ENCODE peak calls at places on chromosomes 13 and 19, in five cellular contexts. D is OCI-LY7, X is HCT116, M is GM23248, R is PC-3. C is an unnamed sample. For H3K9me2, the result is how much of the 10 kb centered on the place peaks cover.

GRCh38 chr19:58476498-58477015 is 405 bp downstream of the ZNF446 start:
- DNase-seq in D (no peak), X (no peak), M (peak), R (no peak), C (no peak)

GRCh38 chr13:113623491-113624234 is 34.3 kb downstream of the ATP4B start:
- DNase-seq in D (no peak), X (no peak), M (peak), R (no peak), C (no peak)

GRCh38 chr19:55494172-55494761 is 6.0 kb downstream of the SSC5D start:
- DNase-seq in D (no peak), X (no peak), M (no peak), R (no peak), C (no peak)

GRCh38 chr13:35478384-35479222 is 2.1 kb upstream of the MAB21L1 start:
- DNase-seq in D (no peak), X (no peak), M (no peak), R (no peak), C (peak)

GRCh38 chr13:105442941-105443340 is 1092.5 kb downstream of the EFNB2 start:
- DNase-seq in D (no peak), X (peak), M (peak), R (peak), C (no peak)

GRCh38 chr13:101451641-101452040 is 834 bp upstream of the ITGBL1 start:
- DNase-seq in D (no peak), X (no peak), M (no peak), R (no peak), C (no peak)

GRCh38 chr19:1214299-1214861 is 8.8 kb downstream of the STK11 start:
- DNase-seq in D (no peak), X (no peak), M (no peak), R (no peak), C (no peak)

GRCh38 chr19:21256722-21257121 is 72.5 kb downstream of the ZNF708 start:
- DNase-seq in D (peak), X (peak), M (peak), R (no peak), C (peak)

GRCh38 chr13:33224686-33225085 is 60.9 kb downstream of the STARD13 start:
- DNase-seq in D (no peak), X (no peak), M (no peak), R (no peak), C (no peak)

GRCh38 chr19:37370880-37371661 is at the start of gene ZNF527:
- DNase-seq in D (peak), X (peak), M (peak), R (peak), C (peak)

GRCh38 chr19:5038631-5039271 is 69.8 kb downstream of the KDM4B start:
- DNase-seq in D (peak), X (no peak), M (peak), R (peak), C (peak)

GRCh38 chr13:113034451-113035208 is 65.6 kb downstream of the MCF2L start:
- DNase-seq in D (no peak), X (no peak), M (peak), R (peak), C (peak)

GRCh38 chr19:37869766-37870340 is 36.5 kb downstream of the WDR87 start:
- DNase-seq in D (no peak), X (no peak), M (no peak), R (no peak), C (no peak)

GRCh38 chr19:37990362-37990761 is 83.4 kb downstream of the SIPA1L3 start:
- DNase-seq in D (no peak), X (no peak), M (no peak), R (peak), C (peak)

GRCh38 chr13:78655007-78655406 is 3.9 kb downstream of the OBI1 start:
- DNase-seq in D (no peak), X (no peak), M (no peak), R (no peak), C (no peak)
- H3K9me2 ChIP-seq in D (under half), X (under half), M (under half), R (under half), C (under half)

DNA sequence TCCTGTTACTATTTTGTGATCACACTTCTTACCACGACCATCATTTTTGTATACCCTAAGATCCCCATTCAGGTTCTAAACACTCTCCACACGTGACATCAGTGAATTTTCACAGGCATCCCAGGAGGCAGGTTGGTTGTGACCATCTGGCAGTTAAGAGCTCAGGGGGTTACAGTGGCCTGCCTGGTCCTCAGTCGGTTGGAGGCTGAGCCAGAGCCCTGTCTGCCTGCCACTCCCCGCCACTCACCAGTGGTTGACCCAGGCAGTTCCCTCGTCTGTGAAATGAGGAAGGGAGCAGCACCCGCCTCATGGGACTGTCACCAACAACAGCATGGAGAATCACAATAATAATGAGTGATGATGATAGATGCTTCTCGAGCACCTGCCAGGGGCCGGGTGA is 36.4 kb upstream of the EHD2 start:
- DNase-seq in D (no peak), X (no peak), M (no peak), R (no peak), C (no peak)
- H3K27ac ChIP-seq in D (no peak), X (no peak), M (no peak), R (no peak), C (no peak)

GRCh38 chr13:59755647-59756290 is 408.0 kb downstream of the DIAPH3 start:
- DNase-seq in D (no peak), X (no peak), M (peak), R (peak), C (no peak)
- H3K9me2 ChIP-seq in D (under half), X (under half), M (under half), R (under half), C (under half)

GRCh38 chr13:66152596-66152995 is 1077.5 kb downstream of the PCDH9 start:
- DNase-seq in D (no peak), X (no peak), M (no peak), R (no peak), C (no peak)
- H3K27ac ChIP-seq in D (no peak), X (no peak), M (no peak), R (no peak), C (no peak)

DNA sequence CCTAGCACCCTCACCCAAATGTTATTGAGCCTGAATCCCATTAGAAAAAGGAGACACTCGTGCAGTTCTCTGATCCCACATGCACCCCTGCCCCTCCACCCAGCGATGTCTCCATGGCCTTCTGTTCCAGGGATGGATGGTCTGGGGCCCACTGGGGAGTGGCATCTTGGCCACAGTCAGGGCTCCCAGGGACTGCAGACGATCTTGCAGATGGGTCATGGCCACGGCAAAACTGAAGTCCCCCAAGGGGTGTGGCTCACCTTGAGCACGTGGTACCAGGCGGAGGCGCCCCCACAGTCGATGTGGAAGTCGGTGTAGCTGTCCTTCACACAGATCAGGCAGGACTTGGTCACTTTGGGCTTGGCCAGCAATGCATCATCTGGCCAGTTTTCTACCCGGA is 130.7 kb downstream of the TUBA3C start:
- DNase-seq in D (no peak), X (no peak), M (no peak), R (no peak), C (no peak)
- H3K9me2 ChIP-seq in D (under half), X (under half), M (under half), R (under half), C (under half)

GRCh38 chr19:11708457-11708856 is 30.3 kb downstream of the ZNF823 start:
- DNase-seq in D (no peak), X (no peak), M (no peak), R (no peak), C (no peak)

GRCh38 chr19:11705474-11705873 is 33.3 kb downstream of the ZNF823 start:
- DNase-seq in D (no peak), X (no peak), M (no peak), R (no peak), C (no peak)

GRCh38 chr19:11710313-11710712 is 28.4 kb downstream of the ZNF823 start:
- DNase-seq in D (no peak), X (no peak), M (no peak), R (no peak), C (no peak)
- H3K27ac ChIP-seq in D (no peak), X (no peak), M (no peak), R (no peak), C (no peak)